ENCODE peak calls at places on chromosomes 11 and 22, in five cellular contexts. W is neural crest cell, A is posterior vena cava, S is NCI-H748 treated with DMSO at 0.1 percent for 48 hours, N is NCI-H2081. M is an unnamed sample.

GRCh38 chr11:6403539-6403938 is 13.3 kb downstream of the SMPD1 start:
- DNase-seq in A (no peak), W (no peak), S (no peak), N (no peak), M (no peak)

GRCh38 chr11:124551987-124552386 is 8.5 kb upstream of the OR8B12 start:
- DNase-seq in N (no peak), S (no peak), A (no peak), W (no peak), M (no peak)

GRCh38 chr11:126544311-126545056 is 189.0 kb downstream of the ST3GAL4 start:
- DNase-seq in N (peak; percentile 73), A (no peak), W (peak; percentile 23), S (no peak), M (peak; percentile 71)

GRCh38 chr11:94473177-94473799 is 20.4 kb downstream of the MRE11 start:
- DNase-seq in N (no peak), W (no peak), A (no peak), S (no peak), M (no peak)

GRCh38 chr11:14642453-14642852 is 1.2 kb upstream of the PDE3B start:
- DNase-seq in W (no peak), S (no peak), A (no peak), N (no peak), M (no peak)

GRCh38 chr11:6635082-6635932 is 16.1 kb upstream of the TPP1 start:
- DNase-seq in S (no peak), N (no peak), W (peak; percentile 39), A (no peak), M (no peak)

GRCh38 chr11:73184953-73185671 is 33.0 kb upstream of the P2RY2 start:
- DNase-seq in W (peak; percentile 58), N (peak; percentile 44), A (peak; percentile 90), S (peak; percentile 34), M (peak; percentile 6)

GRCh38 chr11:120756931-120757330 is 245.4 kb downstream of the GRIK4 start:
- DNase-seq in A (no peak), N (no peak), W (no peak), S (no peak), M (no peak)

GRCh38 chr11:10674991-10675440 is 18.5 kb downstream of the IRAG1 start:
- DNase-seq in A (peak; percentile 93), W (no peak), S (no peak), N (no peak), M (no peak)

GRCh38 chr22:46008291-46008690 is 31.3 kb upstream of the WNT7B start:
- DNase-seq in N (no peak), W (no peak), S (no peak), A (peak; percentile 68), M (no peak)

GRCh38 chr22:35020517-35020916 is 45.4 kb upstream of the ISX start:
- DNase-seq in A (no peak), S (no peak), W (no peak), N (no peak), M (no peak)

GRCh38 chr11:104435498-104435897 is 271.6 kb upstream of the PDGFD start:
- DNase-seq in S (no peak), N (no peak), A (no peak), W (no peak), M (no peak)

GRCh38 chr11:114059278-114059983 is at the start of gene ZBTB16:
- DNase-seq in N (peak; percentile 55), A (peak; percentile 96), S (peak; percentile 23), W (peak; percentile 79), M (no peak)

GRCh38 chr11:62574363-62575057 is 819 bp upstream of the EEF1G start:
- DNase-seq in S (no peak), N (peak; percentile 18), W (no peak), A (peak; percentile 73), M (no peak)

GRCh38 chr11:40877256-40877655 is 582.2 kb downstream of the LRRC4C start:
- DNase-seq in A (no peak), N (no peak), S (no peak), W (no peak), M (no peak)

GRCh38 chr11:86676010-86676409 is 3.6 kb upstream of the ME3 start:
- DNase-seq in S (no peak), W (no peak), A (no peak), N (no peak), M (no peak)